ENCODE peak calls at places on chromosomes 7 and 10, in six cellular contexts. G is prostate gland, X is spleen, U is esophagus squamous epithelium, M is body of pancreas, L is stomach. C is an unnamed sample.

GRCh38 chr10:116170815-116171250 is 102.2 kb downstream of the GFRA1 start:
- DNase-seq in G (no peak), U (no peak), M (no peak), X (no peak), L (no peak), C (no peak)

GRCh38 chr7:22663319-22663718 is 63.7 kb upstream of the IL6 start:
- DNase-seq in M (no peak), X (no peak), L (no peak), U (no peak), G (no peak), C (no peak)

GRCh38 chr7:95755277-95755934 is 16.9 kb upstream of the DYNC1I1 start:
- DNase-seq in X (no peak), G (no peak), M (no peak), U (no peak), L (no peak), C (no peak)

GRCh38 chr10:91597397-91597881 is 35.4 kb downstream of the PPP1R3C start:
- DNase-seq in X (no peak), L (no peak), M (peak; percentile 77), U (no peak), G (no peak), C (no peak)

GRCh38 chr7:159005618-159006017 is 139.0 kb downstream of the VIPR2 start:
- DNase-seq in L (no peak), X (no peak), G (no peak), M (no peak), U (no peak), C (no peak)

GRCh38 chr7:149773446-149774236 is at the start of gene ZNF467:
- DNase-seq in U (no peak), L (peak; percentile 78), X (peak; percentile 93), M (peak; percentile 88), G (peak; percentile 62), C (peak; percentile 48)

GRCh38 chr7:80225361-80225760 is 90.7 kb downstream of the GNAI1 start:
- DNase-seq in U (no peak), X (no peak), M (no peak), L (no peak), G (no peak), C (no peak)

GRCh38 chr7:36198854-36199266 is 45.8 kb downstream of the EEPD1 start:
- DNase-seq in U (no peak), X (no peak), L (no peak), G (no peak), M (no peak), C (no peak)

GRCh38 chr7:4693152-4693551 is 11.1 kb downstream of the FOXK1 start:
- DNase-seq in L (no peak), X (no peak), M (no peak), G (no peak), U (no peak), C (no peak)

GRCh38 chr7:100169147-100169850 is 882 bp upstream of the GAL3ST4 start:
- DNase-seq in G (no peak), L (no peak), M (no peak), X (peak; percentile 60), U (no peak), C (no peak)

GRCh38 chr10:99339077-99339476 is 9.9 kb downstream of the CNNM1 start:
- DNase-seq in U (no peak), X (no peak), G (peak; percentile 39), M (no peak), L (no peak), C (no peak)

DNA sequence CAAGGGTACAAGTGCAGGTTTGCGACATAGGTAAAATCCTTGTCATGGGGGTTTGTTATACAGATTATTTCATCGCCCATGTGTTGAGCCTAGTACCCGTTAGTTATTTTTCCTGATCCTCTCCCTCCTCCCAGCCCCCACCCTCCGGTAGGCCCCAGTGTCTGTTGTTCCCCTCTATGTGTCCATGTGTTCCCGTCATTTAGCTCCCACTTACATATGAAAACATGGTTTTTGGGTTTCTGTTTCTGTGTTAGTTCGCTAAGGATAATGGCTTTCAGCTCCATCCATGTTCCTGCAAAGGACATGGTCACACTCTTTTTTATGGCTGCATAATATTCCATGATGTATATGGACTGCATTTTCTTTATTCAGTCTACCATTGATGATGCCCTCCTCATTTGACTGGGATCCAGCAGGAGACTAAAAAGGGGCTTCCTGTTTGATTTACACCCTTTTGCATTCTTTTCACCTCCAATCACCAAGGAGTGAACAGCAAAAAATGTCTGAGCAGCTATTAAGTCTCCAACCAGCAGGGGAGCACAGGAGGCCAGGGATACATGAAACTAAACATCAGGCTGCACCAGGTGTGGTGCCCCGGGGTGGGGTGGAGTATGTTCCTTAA is 188.2 kb downstream of the SKIDA1 start:
- DNase-seq in L (no peak), G (no peak), U (no peak), X (no peak), M (no peak), C (no peak)
- TF ChIP-seq POLR2A in L (no peak), G (no peak), U (no peak), X (no peak), M (no peak), C (no peak)

GRCh38 chr7:128310499-128310898 is 33.2 kb downstream of the RBM28 start:
- DNase-seq in U (no peak), X (no peak), G (no peak), L (no peak), M (no peak), C (no peak)

GRCh38 chr7:128311003-128311402 is 32.7 kb downstream of the RBM28 start:
- DNase-seq in U (no peak), X (no peak), G (no peak), L (no peak), M (no peak), C (no peak)

GRCh38 chr7:128307066-128307465 is 36.6 kb downstream of the RBM28 start:
- DNase-seq in X (no peak), L (no peak), M (no peak), G (no peak), U (no peak), C (no peak)

GRCh38 chr7:128309921-128310320 is 33.8 kb downstream of the RBM28 start:
- DNase-seq in G (no peak), U (no peak), L (no peak), M (no peak), X (no peak), C (no peak)

GRCh38 chr7:128309124-128309523 is 34.6 kb downstream of the RBM28 start:
- DNase-seq in G (no peak), X (no peak), L (no peak), M (no peak), U (no peak), C (no peak)
- H3K36me3 ChIP-seq in G (peaks cover 4% of the 10 kb centered on the region), X (peaks cover 5% of the 10 kb centered on the region), L (peaks cover 98% of the 10 kb centered on the region), M (peaks cover 33% of the 10 kb centered on the region), U (peaks cover 100% of the 10 kb centered on the region), C (peaks cover 22% of the 10 kb centered on the region)

DNA sequence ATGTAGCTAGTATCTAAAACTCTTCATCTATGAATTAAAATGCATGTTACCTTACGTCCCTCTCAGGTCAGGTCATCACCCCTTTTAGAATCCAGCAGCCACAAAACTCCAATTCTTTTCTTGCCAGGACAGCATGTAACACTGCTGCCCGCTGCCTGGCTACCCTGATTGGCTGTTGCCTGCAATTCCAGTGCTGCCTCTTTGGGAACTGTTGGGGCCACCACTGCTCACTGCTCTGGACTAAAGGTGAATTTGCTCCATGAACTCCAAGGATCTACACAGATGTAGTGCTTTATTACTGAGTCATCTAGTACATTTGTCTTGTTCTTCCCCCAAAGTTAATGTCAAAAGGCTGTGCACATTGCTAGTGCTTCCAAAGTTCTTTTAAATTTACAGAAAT is 40.4 kb downstream of the SCIN start:
- DNase-seq in M (no peak), L (no peak), G (no peak), U (no peak), X (no peak), C (no peak)
- H3K4me3 ChIP-seq in M (no peak overlapping the region), L (no peak overlapping the region), G (no peak overlapping the region), U (no peak overlapping the region), X (no peak overlapping the region), C (no peak overlapping the region)

DNA sequence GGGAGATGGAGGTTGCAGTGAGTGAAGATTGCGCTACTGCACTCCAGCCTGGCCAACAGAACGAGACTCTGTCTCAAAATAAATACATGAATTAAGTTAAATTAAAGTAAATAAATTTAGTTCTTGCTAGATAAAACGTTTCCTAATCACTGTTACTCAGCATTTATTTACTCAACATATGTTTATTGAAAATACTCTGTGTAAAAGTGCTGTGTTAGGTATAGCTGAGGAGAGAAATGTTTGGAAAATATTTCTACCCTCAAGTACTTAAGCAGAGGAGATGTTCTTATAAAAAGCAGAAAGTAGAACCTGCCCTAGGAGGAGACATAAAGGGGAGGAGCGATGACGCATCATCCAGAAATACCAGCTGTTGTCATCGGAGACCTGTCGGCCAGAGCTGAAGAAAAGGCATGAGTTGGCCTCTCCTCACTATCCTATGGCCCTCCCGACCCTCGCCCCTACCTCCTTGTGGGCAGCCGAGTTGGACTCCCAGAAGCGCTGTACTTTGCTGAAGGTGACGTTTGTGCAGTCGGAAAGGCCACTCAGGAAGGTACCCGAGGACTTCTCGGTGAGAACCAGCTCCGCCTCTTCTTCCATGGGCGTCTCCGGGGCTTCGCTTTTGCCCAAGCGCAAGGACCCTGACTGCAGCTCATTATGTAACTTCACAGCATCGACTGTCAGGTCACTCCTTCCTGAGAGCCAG is 1.1 kb downstream of the RRP12 start:
- DNase-seq in X (peak; percentile 83), G (peak; percentile 14), U (no peak), L (peak; percentile 43), M (peak; percentile 74), C (no peak)
- TF ChIP-seq POLR2A in X (no peak), G (peak; percentile 31), U (no peak), L (no peak), M (no peak), C (no peak)

GRCh38 chr7:10759120-10759519 is 214.6 kb upstream of the PHF14 start:
- DNase-seq in L (no peak), G (no peak), X (no peak), M (no peak), U (no peak), C (no peak)

GRCh38 chr7:10756981-10757380 is 216.7 kb upstream of the PHF14 start:
- DNase-seq in M (no peak), G (no peak), X (no peak), L (no peak), U (no peak), C (no peak)
- H3K36me3 ChIP-seq in M (no peaks in the 10 kb centered on the region), G (no peaks in the 10 kb centered on the region), X (no peaks in the 10 kb centered on the region), L (no peaks in the 10 kb centered on the region), U (no peaks in the 10 kb centered on the region), C (no peaks in the 10 kb centered on the region)

GRCh38 chr10:94666391-94667102 is 17.0 kb upstream of the CYP2C18 start:
- DNase-seq in G (no peak), L (no peak), M (no peak), X (no peak), U (no peak), C (no peak)
- H3K4me3 ChIP-seq in G (no peak overlapping the region), L (no peak overlapping the region), M (no peak overlapping the region), X (no peak overlapping the region), U (no peak overlapping the region), C (no peak overlapping the region)

C was measured in breast epithelium.